ENCODE peak calls at places on chromosomes 3 and 15, in six cellular contexts. B is upper lobe of right lung; A is immature natural killer cell; N is stimulated activated CD8-positive, alpha-beta memory T cell treated with anti-CD3 and anti-CD28 coated beads, Interleukin-7, amount 100 ng/mL, for 4 hours; E is NCI-H2171 treated with DMSO at 0.1 percent for 48 hours; O is Daoy. F is an unnamed sample.

GRCh38 chr3:121970047-121970446 is 52.0 kb downstream of the ILDR1 start:
- DNase-seq in B (no peak), A (no peak), N (no peak), E (no peak), O (no peak), F (no peak)

GRCh38 chr15:35293353-35294130 is 208.4 kb upstream of the NANOGP8 start:
- DNase-seq in B (no peak), A (no peak), N (no peak), E (no peak), O (peak; percentile 57), F (peak; percentile 81)

GRCh38 chr15:22980189-22981136 is at the start of gene CYFIP1:
- DNase-seq in B (peak; percentile 95), A (peak; percentile 2), N (no peak), E (peak; percentile 46), O (peak; percentile 93), F (peak; percentile 83)

GRCh38 chr3:50383750-50384149 is 24.4 kb upstream of the TMEM115 start:
- DNase-seq in B (no peak), A (no peak), N (no peak), E (no peak), O (no peak), F (no peak)

GRCh38 chr3:116669576-116669975 is 40.0 kb upstream of the TUSC7 start:
- DNase-seq in B (no peak), A (no peak), N (no peak), E (no peak), O (no peak), F (no peak)

GRCh38 chr15:76936671-76937070 is 5.1 kb downstream of the RCN2 start:
- DNase-seq in B (no peak), A (no peak), N (no peak), E (no peak), O (no peak), F (peak; percentile 8)

GRCh38 chr3:137000039-137000438 is 42.3 kb downstream of the IL20RB start:
- DNase-seq in B (no peak), A (no peak), N (no peak), E (no peak), O (no peak), F (no peak)

GRCh38 chr15:47517737-47518136 is 199.6 kb upstream of the SEMA6D start:
- DNase-seq in B (no peak), A (no peak), N (no peak), E (no peak), O (no peak), F (peak; percentile 69)

GRCh38 chr15:95869920-95870319 is 460.6 kb upstream of the NR2F2 start:
- DNase-seq in B (no peak), A (peak; percentile 66), N (no peak), E (no peak), O (no peak), F (no peak)

GRCh38 chr15:44084728-44085127 is 110.3 kb downstream of the FRMD5 start:
- DNase-seq in B (no peak), A (no peak), N (no peak), E (peak; percentile 24), O (peak; percentile 41), F (no peak)

GRCh38 chr15:40471105-40471777 is 457 bp downstream of the CHST14 start:
- DNase-seq in B (peak; percentile 70), A (peak; percentile 57), N (no peak), E (no peak), O (peak; percentile 28), F (no peak)

GRCh38 chr15:25787855-25788521 is 75.1 kb downstream of the ATP10A start:
- DNase-seq in B (peak; percentile 79), A (no peak), N (no peak), E (no peak), O (peak; percentile 51), F (no peak)

GRCh38 chr3:171489348-171489747 is 29.1 kb upstream of the TNIK start:
- DNase-seq in B (no peak), A (no peak), N (no peak), E (no peak), O (no peak), F (no peak)

GRCh38 chr15:99452728-99453643 is 112.8 kb upstream of the MEF2A start:
- DNase-seq in B (peak; percentile 92), A (peak; percentile 33), N (no peak), E (no peak), O (no peak), F (peak; percentile 67)

GRCh38 chr3:131535596-131535995 is 32.8 kb upstream of the MRPL3 start:
- DNase-seq in B (no peak), A (no peak), N (no peak), E (no peak), O (peak; percentile 58), F (peak; percentile 5)

GRCh38 chr15:45689616-45690015 is 54.8 kb downstream of the SQOR start:
- DNase-seq in B (no peak), A (no peak), N (no peak), E (no peak), O (peak; percentile 15), F (no peak)

GRCh38 chr3:45154641-45155147 is 8.5 kb upstream of the CDCP1 start:
- DNase-seq in B (no peak), A (no peak), N (no peak), E (no peak), O (peak; percentile 71), F (peak; percentile 35)

GRCh38 chr3:70120360-70120966 is 120.9 kb downstream of the SAMMSON start:
- DNase-seq in B (peak; percentile 76), A (no peak), N (peak; percentile 6), E (peak; percentile 21), O (peak; percentile 82), F (peak; percentile 88)

GRCh38 chr3:59563072-59563605 is 513.3 kb upstream of the CFAP20DC start:
- DNase-seq in B (no peak), A (no peak), N (no peak), E (no peak), O (peak; percentile 9), F (no peak)

GRCh38 chr3:45988804-45989203 is 6.8 kb downstream of the FYCO1 start:
- DNase-seq in B (no peak), A (no peak), N (no peak), E (no peak), O (peak; percentile 56), F (peak; percentile 78)

GRCh38 chr3:149958171-149958796 is 12.4 kb downstream of the PFN2 start:
- DNase-seq in B (no peak), A (no peak), N (no peak), E (no peak), O (no peak), F (no peak)

GRCh38 chr15:29952245-29952644 is 130.0 kb upstream of the TJP1 start:
- DNase-seq in B (no peak), A (no peak), N (no peak), E (peak; percentile 82), O (peak; percentile 33), F (peak; percentile 41)

GRCh38 chr3:72158639-72159005 is 373.7 kb upstream of the PROK2 start:
- DNase-seq in B (no peak), A (no peak), N (no peak), E (peak; percentile 24), O (no peak), F (no peak)

GRCh38 chr3:31575448-31575847 is 42.7 kb downstream of the STT3B start:
- DNase-seq in B (no peak), A (peak; percentile 6), N (no peak), E (no peak), O (no peak), F (no peak)

GRCh38 chr3:184300377-184300717 is 1.3 kb downstream of the PSMD2 start:
- DNase-seq in B (no peak), A (no peak), N (no peak), E (no peak), O (peak; percentile 84), F (peak; percentile 27)

GRCh38 chr15:70327328-70328136 is 229.8 kb upstream of the TLE3 start:
- DNase-seq in B (no peak), A (no peak), N (no peak), E (no peak), O (peak; percentile 51), F (peak; percentile 89)

GRCh38 chr3:127266186-127266585 is 21.7 kb downstream of the PRR20G start:
- DNase-seq in B (no peak), A (no peak), N (no peak), E (no peak), O (no peak), F (no peak)

GRCh38 chr3:175590745-175591144 is 731.6 kb downstream of the NAALADL2 start:
- DNase-seq in B (no peak), A (no peak), N (no peak), E (no peak), O (no peak), F (no peak)

GRCh38 chr15:72166716-72167417 is 30.7 kb downstream of the GRAMD2A start:
- DNase-seq in B (no peak), A (no peak), N (no peak), E (no peak), O (no peak), F (no peak)

GRCh38 chr15:94804613-94805012 is 573.3 kb downstream of the MCTP2 start:
- DNase-seq in B (no peak), A (no peak), N (no peak), E (no peak), O (no peak), F (no peak)

GRCh38 chr3:124125320-124125719 is 133.4 kb upstream of the ROPN1 start:
- DNase-seq in B (no peak), A (no peak), N (no peak), E (no peak), O (no peak), F (no peak)

GRCh38 chr15:92848852-92849598 is 51.1 kb upstream of the CHD2 start:
- DNase-seq in B (no peak), A (peak; percentile 57), N (peak; percentile 14), E (no peak), O (no peak), F (peak; percentile 78)